ENCODE peak calls at places on chromosomes 6 and 20, in six cellular contexts. Z is upper lobe of right lung; L is central memory CD8-positive, alpha-beta T cell; O is RWPE2; G is gastroesophageal sphincter; T is stimulated activated naive CD8-positive, alpha-beta T cell treated with anti-CD3 and anti-CD28 coated beads, Interleukin-15, Interleukin-2, amounts not matched to agents 100 U/mL and 50 U/mL, for 24 hours. R is an unnamed sample.

GRCh38 chr6:17429381-17430061 is 36.1 kb downstream of the CAP2 start:
- ATAC-seq in Z (no peak), G (no peak), T (no peak), L (no peak), O (no peak), R (no peak)

GRCh38 chr6:64224819-64225218 is 589.2 kb downstream of the PHF3 start:
- ATAC-seq in T (no peak), L (no peak), G (no peak), Z (no peak), O (no peak), R (no peak)

GRCh38 chr20:53676987-53677386 is 83.3 kb upstream of the ZNF217 start:
- ATAC-seq in Z (no peak), G (no peak), T (no peak), L (no peak), O (no peak), R (no peak)

GRCh38 chr6:165807249-165807951 is 144.4 kb upstream of the PDE10A start:
- ATAC-seq in G (peak), O (no peak), L (no peak), Z (no peak), T (no peak), R (no peak)

GRCh38 chr6:18897350-18897749 is 510.2 kb downstream of the RNF144B start:
- ATAC-seq in Z (no peak), L (no peak), O (no peak), T (no peak), G (no peak), R (no peak)

GRCh38 chr6:87277123-87277522 is 45.3 kb upstream of the SMIM8 start:
- ATAC-seq in T (no peak), G (no peak), Z (no peak), O (peak), L (no peak), R (peak)

GRCh38 chr20:60055740-60056139 is 97.5 kb downstream of the CDH26 start:
- ATAC-seq in Z (peak), O (peak), T (peak), G (peak), L (peak), R (peak)

GRCh38 chr20:38757145-38757800 is 9.0 kb downstream of the ACTR5 start:
- ATAC-seq in L (no peak), Z (no peak), G (no peak), O (peak), T (no peak), R (no peak)

GRCh38 chr20:16352321-16352720 is 220.9 kb downstream of the KIF16B start:
- ATAC-seq in G (no peak), Z (no peak), O (no peak), L (no peak), T (no peak), R (no peak)

GRCh38 chr6:106913111-106913510 is 61.4 kb downstream of the CD24 start:
- ATAC-seq in T (no peak), G (no peak), O (peak), Z (no peak), L (no peak), R (peak)

GRCh38 chr20:37279820-37280219 is 9.6 kb upstream of the MANBAL start:
- ATAC-seq in T (no peak), Z (no peak), L (no peak), O (no peak), G (no peak), R (no peak)

GRCh38 chr6:13354331-13355042 is 26.1 kb upstream of the TBC1D7 start:
- ATAC-seq in G (no peak), L (no peak), T (no peak), O (peak), Z (peak), R (no peak)

GRCh38 chr20:23159256-23159922 is 73.3 kb upstream of the CD93 start:
- ATAC-seq in O (no peak), T (no peak), Z (peak), L (no peak), G (no peak), R (no peak)

GRCh38 chr6:90315354-90315960 is 18.8 kb upstream of the BACH2 start:
- ATAC-seq in Z (no peak), L (no peak), G (no peak), T (no peak), O (no peak), R (no peak)

GRCh38 chr20:44850272-44850671 is 35.2 kb upstream of the YWHAB start:
- ATAC-seq in O (peak), Z (no peak), L (no peak), T (no peak), G (no peak), R (no peak)

GRCh38 chr6:157869673-157870302 is 46.7 kb downstream of the SNX9 start:
- ATAC-seq in O (no peak), G (no peak), T (no peak), Z (peak), L (no peak), R (peak)

GRCh38 chr20:5843054-5843731 is 93.0 kb downstream of the SHLD1 start:
- ATAC-seq in Z (no peak), O (no peak), G (no peak), T (peak), L (peak), R (no peak)